ENCODE peak calls at places on chromosomes 1 and 21, in four cellular contexts. One of them, this sample, is unnamed.

GRCh38 chr1:61241864-61242472 is 159.6 kb downstream of the NFIA start:
- DNase-seq in CD8-positive, alpha-beta memory T cell: no peak
- DNase-seq in fibroblast of the conjunctiva: no peak
- DNase-seq in progenitor cell of endocrine pancreas: no peak
- DNase-seq in this sample: no peak

GRCh38 chr1:31371560-31371959 is 1.3 kb downstream of the FABP3 start:
- DNase-seq in fibroblast of the conjunctiva: no peak
- DNase-seq in progenitor cell of endocrine pancreas: no peak
- DNase-seq in CD8-positive, alpha-beta memory T cell: no peak
- DNase-seq in this sample: no peak

GRCh38 chr21:39123375-39123774 is 59.9 kb downstream of the PSMG1 start:
- DNase-seq in fibroblast of the conjunctiva: no peak
- DNase-seq in progenitor cell of endocrine pancreas: no peak
- DNase-seq in CD8-positive, alpha-beta memory T cell: no peak
- DNase-seq in this sample: no peak

GRCh38 chr1:209546390-209547080 is 37.0 kb upstream of the CAMK1G start:
- DNase-seq in progenitor cell of endocrine pancreas: no peak
- DNase-seq in CD8-positive, alpha-beta memory T cell: no peak
- DNase-seq in fibroblast of the conjunctiva: no peak
- DNase-seq in this sample: no peak

GRCh38 chr1:42680045-42680444 is 2.2 kb upstream of the YBX1 start:
- DNase-seq in progenitor cell of endocrine pancreas: no peak
- DNase-seq in fibroblast of the conjunctiva: no peak
- DNase-seq in CD8-positive, alpha-beta memory T cell: no peak
- DNase-seq in this sample: no peak

GRCh38 chr1:183418696-183419095 is 516 bp upstream of the NMNAT2 start:
- DNase-seq in CD8-positive, alpha-beta memory T cell: no peak
- DNase-seq in progenitor cell of endocrine pancreas: no peak
- DNase-seq in fibroblast of the conjunctiva: no peak
- DNase-seq in this sample: no peak

GRCh38 chr1:163267962-163268361 is 53.8 kb upstream of the NUF2 start:
- DNase-seq in fibroblast of the conjunctiva: no peak
- DNase-seq in progenitor cell of endocrine pancreas: no peak
- DNase-seq in CD8-positive, alpha-beta memory T cell: no peak
- DNase-seq in this sample: no peak

GRCh38 chr1:246537887-246538286 is 28.2 kb downstream of the TFB2M start:
- DNase-seq in CD8-positive, alpha-beta memory T cell: no peak
- DNase-seq in progenitor cell of endocrine pancreas: no peak
- DNase-seq in fibroblast of the conjunctiva: no peak
- DNase-seq in this sample: no peak

GRCh38 chr1:186502087-186502486 is 41.2 kb upstream of the PDC start:
- DNase-seq in fibroblast of the conjunctiva: peak
- DNase-seq in progenitor cell of endocrine pancreas: no peak
- DNase-seq in CD8-positive, alpha-beta memory T cell: no peak
- DNase-seq in this sample: no peak

GRCh38 chr1:6962956-6963915 is 178.0 kb downstream of the CAMTA1 start:
- DNase-seq in CD8-positive, alpha-beta memory T cell: peak
- DNase-seq in progenitor cell of endocrine pancreas: peak
- DNase-seq in fibroblast of the conjunctiva: no peak
- DNase-seq in this sample: no peak

GRCh38 chr1:9289724-9290493 is 2.8 kb upstream of the SPSB1 start:
- DNase-seq in CD8-positive, alpha-beta memory T cell: no peak
- DNase-seq in fibroblast of the conjunctiva: peak
- DNase-seq in progenitor cell of endocrine pancreas: no peak
- DNase-seq in this sample: no peak

GRCh38 chr1:47618222-47618720 is 180.4 kb downstream of the FOXD2 start:
- DNase-seq in fibroblast of the conjunctiva: no peak
- DNase-seq in progenitor cell of endocrine pancreas: no peak
- DNase-seq in CD8-positive, alpha-beta memory T cell: no peak
- DNase-seq in this sample: peak

GRCh38 chr1:200869753-200870391 is 2.9 kb upstream of the GPR25 start:
- DNase-seq in fibroblast of the conjunctiva: no peak
- DNase-seq in progenitor cell of endocrine pancreas: no peak
- DNase-seq in CD8-positive, alpha-beta memory T cell: peak
- DNase-seq in this sample: no peak

GRCh38 chr21:17402885-17403477 is 109.9 kb upstream of the CXADR start:
- DNase-seq in progenitor cell of endocrine pancreas: no peak
- DNase-seq in fibroblast of the conjunctiva: peak
- DNase-seq in CD8-positive, alpha-beta memory T cell: no peak
- DNase-seq in this sample: no peak

GRCh38 chr1:3584915-3585314 is 26.4 kb downstream of the MEGF6 start:
- DNase-seq in fibroblast of the conjunctiva: no peak
- DNase-seq in progenitor cell of endocrine pancreas: no peak
- DNase-seq in CD8-positive, alpha-beta memory T cell: no peak
- DNase-seq in this sample: no peak

GRCh38 chr1:93738075-93738622 is 56.5 kb upstream of the BCAR3 start:
- DNase-seq in CD8-positive, alpha-beta memory T cell: no peak
- DNase-seq in progenitor cell of endocrine pancreas: no peak
- DNase-seq in fibroblast of the conjunctiva: peak
- DNase-seq in this sample: no peak

GRCh38 chr1:101004061-101004460 is 21.5 kb downstream of the DPH5 start:
- DNase-seq in fibroblast of the conjunctiva: peak
- DNase-seq in progenitor cell of endocrine pancreas: no peak
- DNase-seq in CD8-positive, alpha-beta memory T cell: no peak
- DNase-seq in this sample: no peak